ENCODE peak calls at places on chromosome 15, in nine cellular contexts. M is GM12864; Y is heart right ventricle; W is right lobe of liver; T is HepG2; S is left ventricle myocardium inferior; J is HCT116; Q is CD4-positive, alpha-beta memory T cell; C is foreskin fibroblast. H is an unnamed sample.

GRCh38 chr15:100771745-100772144 is 107.9 kb upstream of the ALDH1A3 start:
- DNase-seq in M (no peak), Y (no peak), W (peak), T (no peak), S (no peak), J (no peak), Q (no peak), C (peak), H (no peak)

GRCh38 chr15:101438482-101439284 is 50.8 kb downstream of the PCSK6 start:
- DNase-seq in M (no peak), Y (no peak), W (peak), T (peak), S (no peak), J (no peak), Q (no peak), C (no peak), H (no peak)

GRCh38 chr15:77076325-77076915 is 5.5 kb upstream of the TSPAN3 start:
- DNase-seq in M (no peak), Y (no peak), W (no peak), T (no peak), S (no peak), J (no peak), Q (no peak), C (no peak), H (no peak)

GRCh38 chr15:70538278-70538677 is 225.1 kb downstream of the UACA start:
- DNase-seq in M (no peak), Y (no peak), W (no peak), T (peak), S (no peak), J (no peak), Q (no peak), C (no peak), H (no peak)

GRCh38 chr15:96285306-96285705 is 45.2 kb upstream of the NR2F2 start:
- DNase-seq in M (no peak), Y (no peak), W (no peak), T (no peak), S (no peak), J (no peak), Q (no peak), C (peak), H (no peak)

GRCh38 chr15:101675015-101675414 is 22.8 kb upstream of the TM2D3 start:
- DNase-seq in M (no peak), Y (no peak), W (no peak), T (no peak), S (no peak), J (no peak), Q (no peak), C (peak), H (no peak)

GRCh38 chr15:60994842-60995495 is 234.1 kb downstream of the RORA start:
- DNase-seq in M (no peak), Y (peak), W (no peak), T (no peak), S (peak), J (no peak), Q (no peak), C (no peak), H (no peak)

GRCh38 chr15:70669966-70670658 is 93.2 kb downstream of the UACA start:
- DNase-seq in M (no peak), Y (peak), W (no peak), T (peak), S (peak), J (no peak), Q (no peak), C (no peak), H (no peak)

GRCh38 chr15:68578960-68579935 is at the start of gene CORO2B:
- DNase-seq in M (no peak), Y (peak), W (peak), T (no peak), S (peak), J (no peak), Q (no peak), C (peak), H (peak)

GRCh38 chr15:40104296-40104864 is 4.3 kb downstream of the BMF start:
- DNase-seq in M (no peak), Y (no peak), W (no peak), T (no peak), S (no peak), J (no peak), Q (no peak), C (no peak), H (no peak)

GRCh38 chr15:45763170-45763869 is 128.5 kb downstream of the SQOR start:
- DNase-seq in M (no peak), Y (no peak), W (no peak), T (no peak), S (no peak), J (no peak), Q (no peak), C (no peak), H (no peak)

GRCh38 chr15:51343466-51343865 is 2.0 kb downstream of the GLDN start:
- DNase-seq in M (no peak), Y (no peak), W (no peak), T (no peak), S (no peak), J (no peak), Q (no peak), C (no peak), H (no peak)

GRCh38 chr15:50907866-50908208 is 646 bp upstream of the AP4E1 start:
- DNase-seq in M (no peak), Y (no peak), W (no peak), T (peak), S (no peak), J (peak), Q (peak), C (peak), H (peak)

GRCh38 chr15:63238796-63239195 is 38.6 kb upstream of the APH1B start:
- DNase-seq in M (peak), Y (no peak), W (no peak), T (no peak), S (no peak), J (no peak), Q (no peak), C (peak), H (no peak)

GRCh38 chr15:90141646-90142045 is 39.4 kb upstream of the IDH2 start:
- DNase-seq in M (no peak), Y (no peak), W (no peak), T (no peak), S (no peak), J (no peak), Q (no peak), C (peak), H (no peak)

GRCh38 chr15:31314380-31314779 is 12.3 kb upstream of the KLF13 start:
- DNase-seq in M (no peak), Y (no peak), W (no peak), T (no peak), S (no peak), J (no peak), Q (no peak), C (no peak), H (no peak)

GRCh38 chr15:46091860-46092450 is 457.1 kb downstream of the SQOR start:
- DNase-seq in M (no peak), Y (no peak), W (no peak), T (peak), S (no peak), J (peak), Q (no peak), C (peak), H (peak)

GRCh38 chr15:53033709-53034108 is 243.6 kb upstream of the ONECUT1 start:
- DNase-seq in M (no peak), Y (no peak), W (no peak), T (peak), S (no peak), J (no peak), Q (no peak), C (no peak), H (no peak)

DNA sequence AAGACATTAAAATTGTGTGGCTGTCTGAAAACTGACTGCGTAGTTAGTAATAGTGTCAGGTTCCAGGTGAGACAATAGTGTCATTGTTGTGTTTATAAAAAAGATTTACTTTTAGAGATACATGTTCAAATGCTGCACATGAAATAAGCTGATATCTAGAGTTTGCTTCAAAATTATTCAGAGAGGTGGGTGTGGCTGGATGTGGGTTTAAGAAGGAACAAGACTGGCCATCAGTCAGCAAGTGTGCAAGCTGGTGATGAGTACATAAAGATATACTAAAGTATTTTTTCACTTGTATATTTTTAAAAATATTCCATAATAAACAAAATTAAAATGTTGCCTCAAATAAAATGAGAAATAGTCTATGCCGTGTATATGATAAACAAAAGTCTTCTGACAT is 190.6 kb downstream of the ARRDC4 start:
- DNase-seq in M (no peak), Y (no peak), W (no peak), T (no peak), S (no peak), J (no peak), Q (no peak), C (no peak), H (no peak)
- H3K4me3 ChIP-seq in M (no peak), Y (no peak), W (no peak), T (no peak), S (no peak), J (no peak), Q (no peak), C (no peak), H (no peak)

DNA sequence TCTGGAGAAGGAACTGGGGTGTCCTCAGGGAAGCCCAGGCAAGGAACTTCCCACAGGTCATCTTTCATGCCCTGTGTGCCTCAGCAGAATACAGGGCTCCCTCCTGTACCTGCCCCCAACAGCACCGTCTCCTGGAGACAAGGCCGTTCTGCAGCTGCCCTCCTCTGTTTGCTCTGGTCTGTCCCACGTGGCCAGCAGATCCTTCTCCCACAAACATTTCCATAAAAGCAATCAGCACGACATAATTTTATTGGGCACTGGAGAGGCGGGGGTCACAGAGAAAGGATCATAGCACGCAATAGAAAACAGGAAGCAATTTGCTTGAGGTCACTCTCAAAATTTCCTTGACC is 29.5 kb downstream of the STARD5 start:
- DNase-seq in M (no peak), Y (no peak), W (no peak), T (no peak), S (no peak), J (no peak), Q (no peak), C (no peak), H (no peak)
- H3K4me3 ChIP-seq in M (peak), Y (no peak), W (no peak), T (no peak), S (no peak), J (no peak), Q (peak), C (no peak), H (no peak)

DNA sequence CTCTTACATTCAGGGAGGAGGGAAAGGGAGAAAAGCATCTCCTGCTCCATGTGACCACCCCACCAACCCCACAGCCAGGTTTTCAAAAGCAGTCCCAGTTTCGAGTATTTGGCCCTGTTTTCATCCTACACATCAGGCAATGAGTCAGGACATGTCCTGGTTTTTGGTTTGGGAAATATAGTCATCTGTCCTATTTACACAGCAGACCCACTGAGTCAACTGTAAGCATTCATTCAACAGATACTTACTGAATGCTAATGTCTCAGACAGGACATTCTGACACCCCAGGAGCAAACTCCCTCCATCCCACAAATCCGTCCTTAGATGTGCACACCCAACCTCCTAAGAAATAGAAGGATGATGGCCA is 32.9 kb downstream of the IGDCC3 start:
- DNase-seq in M (no peak), Y (no peak), W (no peak), T (no peak), S (no peak), J (no peak), Q (no peak), C (no peak), H (no peak)
- H3K4me3 ChIP-seq in M (no peak), Y (no peak), W (no peak), T (no peak), S (no peak), J (no peak), Q (no peak), C (no peak), H (no peak)

DNA sequence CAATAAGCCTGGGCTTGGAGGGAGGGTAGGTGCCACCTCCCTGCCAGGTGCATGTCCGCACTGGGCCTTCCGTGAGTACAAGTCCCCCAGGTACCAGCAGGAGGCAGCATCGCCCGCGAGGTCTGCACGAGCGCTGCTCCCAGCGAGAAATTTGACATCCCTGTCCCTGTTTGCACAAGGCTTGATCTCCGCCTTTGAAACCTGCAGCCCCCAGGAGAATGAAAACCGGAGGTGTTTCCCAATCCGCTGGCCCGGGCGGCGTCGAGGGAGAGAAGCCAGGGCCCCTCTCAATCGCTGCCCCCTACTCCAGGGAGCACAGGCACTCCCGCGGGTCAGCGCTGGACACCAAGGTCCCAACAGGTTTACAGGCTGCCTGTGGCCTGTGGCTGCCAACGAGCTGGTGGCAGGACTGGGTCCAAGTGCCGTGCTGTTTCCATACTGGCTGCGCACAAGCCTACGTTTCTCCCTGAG is 961 bp downstream of the HAPLN3 start:
- DNase-seq in M (no peak), Y (peak), W (no peak), T (peak), S (peak), J (no peak), Q (peak), C (peak), H (peak)
- H3K4me3 ChIP-seq in M (peak), Y (peak), W (no peak), T (peak), S (peak), J (peak), Q (peak), C (peak), H (peak)